ENCODE peak calls at places on chromosomes 6 and 20, in eight cellular contexts. One of them, this sample, is unnamed.

GRCh38 chr6:158191769-158192168 is 23.6 kb downstream of the GTF2H5 start:
- DNase-seq in body of pancreas: no peak
- DNase-seq in adrenal gland: no peak
- DNase-seq in transverse colon: no peak
- DNase-seq in IMR-90: no peak
- DNase-seq in A549: no peak
- DNase-seq in spleen: no peak
- DNase-seq in ovary: no peak
- DNase-seq in this sample: no peak

GRCh38 chr20:59605691-59606364 is 1.5 kb downstream of the PHACTR3 start:
- DNase-seq in body of pancreas: no peak
- DNase-seq in adrenal gland: no peak
- DNase-seq in transverse colon: no peak
- DNase-seq in IMR-90: no peak
- DNase-seq in A549: no peak
- DNase-seq in spleen: no peak
- DNase-seq in ovary: no peak
- DNase-seq in this sample: no peak

GRCh38 chr6:165515963-165516624 is 146.9 kb downstream of the PDE10A start:
- DNase-seq in body of pancreas: no peak
- DNase-seq in adrenal gland: no peak
- DNase-seq in transverse colon: no peak
- DNase-seq in IMR-90: peak; percentile 78
- DNase-seq in A549: peak; percentile 49
- DNase-seq in spleen: no peak
- DNase-seq in ovary: no peak
- DNase-seq in this sample: no peak

GRCh38 chr6:111602481-111603404 is 2.9 kb downstream of the TRAF3IP2 start:
- DNase-seq in body of pancreas: peak; percentile 24
- DNase-seq in adrenal gland: no peak
- DNase-seq in transverse colon: peak; percentile 21
- DNase-seq in IMR-90: peak; percentile 85
- DNase-seq in A549: no peak
- DNase-seq in spleen: no peak
- DNase-seq in ovary: peak; percentile 52
- DNase-seq in this sample: no peak

GRCh38 chr20:12057778-12058177 is 140.1 kb downstream of the BTBD3 start:
- DNase-seq in body of pancreas: no peak
- DNase-seq in adrenal gland: no peak
- DNase-seq in transverse colon: no peak
- DNase-seq in IMR-90: no peak
- DNase-seq in A549: no peak
- DNase-seq in spleen: no peak
- DNase-seq in ovary: no peak
- DNase-seq in this sample: no peak

GRCh38 chr6:23505021-23505420 is 621.0 kb upstream of the NRSN1 start:
- DNase-seq in body of pancreas: no peak
- DNase-seq in adrenal gland: no peak
- DNase-seq in transverse colon: no peak
- DNase-seq in IMR-90: peak; percentile 77
- DNase-seq in A549: no peak
- DNase-seq in spleen: no peak
- DNase-seq in ovary: no peak
- DNase-seq in this sample: no peak

GRCh38 chr6:44788387-44788981 is 401.0 kb downstream of the CDC5L start:
- DNase-seq in body of pancreas: no peak
- DNase-seq in adrenal gland: no peak
- DNase-seq in transverse colon: no peak
- DNase-seq in IMR-90: peak; percentile 40
- DNase-seq in A549: no peak
- DNase-seq in spleen: no peak
- DNase-seq in ovary: no peak
- DNase-seq in this sample: no peak

GRCh38 chr20:20561841-20562240 is 150.6 kb downstream of the RALGAPA2 start:
- DNase-seq in body of pancreas: no peak
- DNase-seq in adrenal gland: no peak
- DNase-seq in transverse colon: no peak
- DNase-seq in IMR-90: no peak
- DNase-seq in A549: no peak
- DNase-seq in spleen: no peak
- DNase-seq in ovary: no peak
- DNase-seq in this sample: no peak

GRCh38 chr20:62717933-62718332 is 9.3 kb downstream of the NTSR1 start:
- DNase-seq in body of pancreas: no peak
- DNase-seq in adrenal gland: no peak
- DNase-seq in transverse colon: no peak
- DNase-seq in IMR-90: peak; percentile 41
- DNase-seq in A549: no peak
- DNase-seq in spleen: no peak
- DNase-seq in ovary: no peak
- DNase-seq in this sample: no peak

GRCh38 chr6:136582702-136583471 is 32.7 kb upstream of the MAP7 start:
- DNase-seq in body of pancreas: no peak
- DNase-seq in adrenal gland: no peak
- DNase-seq in transverse colon: no peak
- DNase-seq in IMR-90: peak; percentile 94
- DNase-seq in A549: peak; percentile 81
- DNase-seq in spleen: no peak
- DNase-seq in ovary: no peak
- DNase-seq in this sample: peak; percentile 44

GRCh38 chr6:145587342-145587741 is 148.0 kb downstream of the EPM2A start:
- DNase-seq in body of pancreas: no peak
- DNase-seq in adrenal gland: no peak
- DNase-seq in transverse colon: no peak
- DNase-seq in IMR-90: no peak
- DNase-seq in A549: no peak
- DNase-seq in spleen: no peak
- DNase-seq in ovary: no peak
- DNase-seq in this sample: no peak

GRCh38 chr6:101435028-101435427 is 41.5 kb downstream of the GRIK2 start:
- DNase-seq in body of pancreas: no peak
- DNase-seq in adrenal gland: no peak
- DNase-seq in transverse colon: no peak
- DNase-seq in IMR-90: no peak
- DNase-seq in A549: no peak
- DNase-seq in spleen: no peak
- DNase-seq in ovary: no peak
- DNase-seq in this sample: no peak

GRCh38 chr6:101544286-101544685 is 150.8 kb downstream of the GRIK2 start:
- DNase-seq in body of pancreas: no peak
- DNase-seq in adrenal gland: no peak
- DNase-seq in transverse colon: no peak
- DNase-seq in IMR-90: peak; percentile 48
- DNase-seq in A549: no peak
- DNase-seq in spleen: no peak
- DNase-seq in ovary: no peak
- DNase-seq in this sample: no peak

GRCh38 chr6:21163838-21164180 is 429.7 kb upstream of the SOX4 start:
- DNase-seq in body of pancreas: no peak
- DNase-seq in adrenal gland: no peak
- DNase-seq in transverse colon: no peak
- DNase-seq in IMR-90: no peak
- DNase-seq in A549: no peak
- DNase-seq in spleen: no peak
- DNase-seq in ovary: no peak
- DNase-seq in this sample: no peak

GRCh38 chr6:43455034-43455747 is at the start of gene DLK2:
- DNase-seq in body of pancreas: no peak
- DNase-seq in adrenal gland: no peak
- DNase-seq in transverse colon: peak; percentile 11
- DNase-seq in IMR-90: no peak
- DNase-seq in A549: no peak
- DNase-seq in spleen: peak; percentile 81
- DNase-seq in ovary: no peak
- DNase-seq in this sample: peak; percentile 36

GRCh38 chr6:144690109-144690508 is 405.0 kb downstream of the UTRN start:
- DNase-seq in body of pancreas: no peak
- DNase-seq in adrenal gland: no peak
- DNase-seq in transverse colon: no peak
- DNase-seq in IMR-90: no peak
- DNase-seq in A549: no peak
- DNase-seq in spleen: no peak
- DNase-seq in ovary: no peak
- DNase-seq in this sample: no peak

GRCh38 chr20:33740189-33740588 is 8.4 kb downstream of the ZNF341 start:
- DNase-seq in body of pancreas: no peak
- DNase-seq in adrenal gland: no peak
- DNase-seq in transverse colon: no peak
- DNase-seq in IMR-90: peak; percentile 18
- DNase-seq in A549: no peak
- DNase-seq in spleen: no peak
- DNase-seq in ovary: no peak
- DNase-seq in this sample: no peak

GRCh38 chr20:62454936-62455673 is 20.7 kb downstream of the GATA5 start:
- DNase-seq in body of pancreas: no peak
- DNase-seq in adrenal gland: no peak
- DNase-seq in transverse colon: no peak
- DNase-seq in IMR-90: no peak
- DNase-seq in A549: no peak
- DNase-seq in spleen: no peak
- DNase-seq in ovary: no peak
- DNase-seq in this sample: no peak

GRCh38 chr6:624979-625378 is 31.9 kb downstream of the HUS1B start:
- DNase-seq in body of pancreas: no peak
- DNase-seq in adrenal gland: no peak
- DNase-seq in transverse colon: no peak
- DNase-seq in IMR-90: peak; percentile 51
- DNase-seq in A549: peak; percentile 18
- DNase-seq in spleen: no peak
- DNase-seq in ovary: no peak
- DNase-seq in this sample: no peak

DNA sequence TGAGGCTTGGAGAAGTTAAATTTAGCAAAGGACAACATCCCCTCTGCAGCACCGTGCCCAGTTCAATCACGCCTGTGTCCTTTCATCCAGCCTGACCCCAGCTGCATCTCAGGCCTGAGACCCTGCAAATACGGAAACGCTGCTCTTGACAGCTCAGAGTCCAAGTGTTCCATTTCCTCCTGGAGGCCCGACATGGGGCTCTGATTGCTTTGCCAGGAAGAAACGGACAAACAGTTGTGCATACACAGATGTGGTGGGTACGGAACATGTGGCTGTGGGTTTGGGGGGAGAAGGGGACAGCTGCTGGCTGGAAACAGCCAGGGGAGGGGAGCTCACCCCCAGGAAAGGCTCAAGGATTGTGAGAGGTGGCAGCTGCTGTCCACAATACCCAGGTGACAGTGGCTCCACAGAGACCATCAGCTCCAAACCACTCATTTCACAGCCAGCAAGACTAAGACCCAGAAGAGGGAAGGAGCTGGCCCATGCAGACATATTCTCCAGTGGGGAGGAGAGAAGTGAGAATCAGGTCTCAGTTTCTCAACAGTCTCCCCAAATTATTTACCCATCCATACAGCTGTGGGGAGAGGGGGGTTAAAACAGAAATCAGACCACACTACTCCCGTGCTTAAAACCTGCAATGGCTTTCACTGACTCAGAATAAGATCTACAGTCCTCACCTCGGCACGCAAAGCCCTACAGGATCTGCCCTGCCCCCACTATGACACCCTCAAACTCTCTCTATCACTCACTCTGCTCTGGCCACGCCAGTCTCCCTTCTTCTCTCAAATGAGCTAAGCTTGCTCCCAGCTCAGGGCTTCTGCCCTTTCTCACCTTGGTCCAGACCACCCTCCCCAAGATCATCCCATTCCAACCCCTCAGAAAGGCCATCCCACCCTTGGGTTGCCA is 89.1 kb downstream of the PREX1 start:
- DNase-seq in body of pancreas: no peak
- DNase-seq in adrenal gland: no peak
- DNase-seq in transverse colon: no peak
- DNase-seq in IMR-90: no peak
- DNase-seq in A549: no peak
- DNase-seq in spleen: no peak
- DNase-seq in ovary: no peak
- DNase-seq in this sample: no peak
- TF ChIP-seq POLR2A in body of pancreas: no peak
- TF ChIP-seq POLR2A in adrenal gland: no peak
- TF ChIP-seq POLR2A in transverse colon: no peak
- TF ChIP-seq POLR2A in IMR-90: no peak
- TF ChIP-seq POLR2A in A549: no peak
- TF ChIP-seq POLR2A in spleen: no peak
- TF ChIP-seq POLR2A in ovary: no peak
- TF ChIP-seq POLR2A in this sample: no peak

GRCh38 chr20:37342231-37343177 is 3.4 kb upstream of the SRC start:
- DNase-seq in body of pancreas: no peak
- DNase-seq in adrenal gland: no peak
- DNase-seq in transverse colon: no peak
- DNase-seq in IMR-90: no peak
- DNase-seq in A549: peak; percentile 61
- DNase-seq in spleen: peak; percentile 54
- DNase-seq in ovary: no peak
- DNase-seq in this sample: no peak

GRCh38 chr20:37345339-37346231 is at the start of gene SRC:
- DNase-seq in body of pancreas: peak; percentile 83
- DNase-seq in adrenal gland: peak; percentile 87
- DNase-seq in transverse colon: peak; percentile 91
- DNase-seq in IMR-90: peak; percentile 60
- DNase-seq in A549: peak; percentile 83
- DNase-seq in spleen: peak; percentile 91
- DNase-seq in ovary: peak; percentile 82
- DNase-seq in this sample: peak; percentile 27

GRCh38 chr20:37344506-37345338 is 1.2 kb upstream of the SRC start:
- DNase-seq in body of pancreas: peak; percentile 83
- DNase-seq in adrenal gland: no peak
- DNase-seq in transverse colon: peak; percentile 87
- DNase-seq in IMR-90: no peak
- DNase-seq in A549: peak; percentile 85
- DNase-seq in spleen: peak; percentile 55
- DNase-seq in ovary: no peak
- DNase-seq in this sample: no peak

GRCh38 chr20:37343212-37343993 is 2.5 kb upstream of the SRC start:
- DNase-seq in body of pancreas: no peak
- DNase-seq in adrenal gland: no peak
- DNase-seq in transverse colon: peak; percentile 87
- DNase-seq in IMR-90: no peak
- DNase-seq in A549: peak; percentile 59
- DNase-seq in spleen: peak; percentile 73
- DNase-seq in ovary: no peak
- DNase-seq in this sample: no peak

GRCh38 chr20:37343994-37344355 is 2.0 kb upstream of the SRC start:
- DNase-seq in body of pancreas: no peak
- DNase-seq in adrenal gland: no peak
- DNase-seq in transverse colon: no peak
- DNase-seq in IMR-90: no peak
- DNase-seq in A549: no peak
- DNase-seq in spleen: no peak
- DNase-seq in ovary: no peak
- DNase-seq in this sample: no peak
- TF ChIP-seq POLR2A in body of pancreas: no peak
- TF ChIP-seq POLR2A in adrenal gland: no peak
- TF ChIP-seq POLR2A in transverse colon: no peak
- TF ChIP-seq POLR2A in IMR-90: no peak
- TF ChIP-seq POLR2A in A549: no peak
- TF ChIP-seq POLR2A in spleen: no peak
- TF ChIP-seq POLR2A in ovary: no peak
- TF ChIP-seq POLR2A in this sample: no peak

GRCh38 chr20:45347936-45348809 is at the start of gene SDC4:
- DNase-seq in body of pancreas: peak; percentile 75
- DNase-seq in adrenal gland: peak; percentile 76
- DNase-seq in transverse colon: peak; percentile 78
- DNase-seq in IMR-90: peak; percentile 63
- DNase-seq in A549: peak; percentile 51
- DNase-seq in spleen: peak; percentile 83
- DNase-seq in ovary: peak; percentile 59
- DNase-seq in this sample: peak; percentile 76
- TF ChIP-seq POLR2A in body of pancreas: peak; percentile 97
- TF ChIP-seq POLR2A in adrenal gland: peak; percentile 94
- TF ChIP-seq POLR2A in transverse colon: peak; percentile 99
- TF ChIP-seq POLR2A in IMR-90: peak; percentile 99
- TF ChIP-seq POLR2A in A549: peak; percentile 99
- TF ChIP-seq POLR2A in spleen: no peak
- TF ChIP-seq POLR2A in ovary: peak; percentile 59
- TF ChIP-seq POLR2A in this sample: peak; percentile 70

GRCh38 chr20:58102744-58103516 is 125.5 kb downstream of the ANKRD60 start:
- DNase-seq in body of pancreas: no peak
- DNase-seq in adrenal gland: no peak
- DNase-seq in transverse colon: no peak
- DNase-seq in IMR-90: no peak
- DNase-seq in A549: no peak
- DNase-seq in spleen: no peak
- DNase-seq in ovary: no peak
- DNase-seq in this sample: no peak
- TF ChIP-seq POLR2A in body of pancreas: no peak
- TF ChIP-seq POLR2A in adrenal gland: no peak
- TF ChIP-seq POLR2A in transverse colon: no peak
- TF ChIP-seq POLR2A in IMR-90: no peak
- TF ChIP-seq POLR2A in A549: no peak
- TF ChIP-seq POLR2A in spleen: no peak
- TF ChIP-seq POLR2A in ovary: no peak
- TF ChIP-seq POLR2A in this sample: no peak

This sample was measured in erythroblast.